ENCODE peak calls at places on chromosome 9, in seven cellular contexts. One of them, this sample, is unnamed.

GRCh38 chr9:113673726-113674125 is 202.4 kb upstream of the ZNF618 start:
- DNase-seq in IMR-90: peak; percentile 71
- DNase-seq in A549: no peak
- DNase-seq in lung: no peak
- DNase-seq in left ventricle myocardium inferior: no peak
- DNase-seq in astrocyte: peak; percentile 73
- DNase-seq in heart right ventricle: no peak
- DNase-seq in this sample: no peak

GRCh38 chr9:94973491-94973941 is 247.0 kb downstream of the AOPEP start:
- DNase-seq in IMR-90: peak; percentile 77
- DNase-seq in A549: no peak
- DNase-seq in lung: no peak
- DNase-seq in left ventricle myocardium inferior: no peak
- DNase-seq in astrocyte: peak; percentile 89
- DNase-seq in heart right ventricle: no peak
- DNase-seq in this sample: no peak

GRCh38 chr9:98171176-98171925 is 21.1 kb downstream of the CORO2A start:
- DNase-seq in IMR-90: no peak
- DNase-seq in A549: no peak
- DNase-seq in lung: no peak
- DNase-seq in left ventricle myocardium inferior: no peak
- DNase-seq in astrocyte: no peak
- DNase-seq in heart right ventricle: no peak
- DNase-seq in this sample: no peak

GRCh38 chr9:36855443-36856315 is 178.4 kb downstream of the PAX5 start:
- DNase-seq in IMR-90: no peak
- DNase-seq in A549: peak; percentile 92
- DNase-seq in lung: no peak
- DNase-seq in left ventricle myocardium inferior: no peak
- DNase-seq in astrocyte: no peak
- DNase-seq in heart right ventricle: no peak
- DNase-seq in this sample: no peak

GRCh38 chr9:82797539-82797938 is 265.4 kb downstream of the RASEF start:
- DNase-seq in IMR-90: no peak
- DNase-seq in A549: no peak
- DNase-seq in lung: no peak
- DNase-seq in left ventricle myocardium inferior: peak; percentile 57
- DNase-seq in astrocyte: no peak
- DNase-seq in heart right ventricle: peak; percentile 57
- DNase-seq in this sample: no peak

GRCh38 chr9:127886401-127886972 is 9.0 kb upstream of the AK1 start:
- DNase-seq in IMR-90: no peak
- DNase-seq in A549: no peak
- DNase-seq in lung: no peak
- DNase-seq in left ventricle myocardium inferior: no peak
- DNase-seq in astrocyte: no peak
- DNase-seq in heart right ventricle: no peak
- DNase-seq in this sample: peak; percentile 72

GRCh38 chr9:15524845-15525455 is 14.2 kb upstream of the PSIP1 start:
- DNase-seq in IMR-90: no peak
- DNase-seq in A549: no peak
- DNase-seq in lung: no peak
- DNase-seq in left ventricle myocardium inferior: no peak
- DNase-seq in astrocyte: no peak
- DNase-seq in heart right ventricle: no peak
- DNase-seq in this sample: no peak

GRCh38 chr9:137454145-137454505 is 5.0 kb downstream of the NSMF start:
- DNase-seq in IMR-90: no peak
- DNase-seq in A549: no peak
- DNase-seq in lung: peak; percentile 70
- DNase-seq in left ventricle myocardium inferior: peak; percentile 61
- DNase-seq in astrocyte: no peak
- DNase-seq in heart right ventricle: peak; percentile 70
- DNase-seq in this sample: no peak

GRCh38 chr9:114884787-114885452 is 45.5 kb downstream of the TNFSF8 start:
- DNase-seq in IMR-90: peak; percentile 22
- DNase-seq in A549: peak; percentile 44
- DNase-seq in lung: peak; percentile 86
- DNase-seq in left ventricle myocardium inferior: no peak
- DNase-seq in astrocyte: no peak
- DNase-seq in heart right ventricle: no peak
- DNase-seq in this sample: no peak

GRCh38 chr9:16180546-16180945 is 627.7 kb downstream of the CCDC171 start:
- DNase-seq in IMR-90: peak; percentile 51
- DNase-seq in A549: no peak
- DNase-seq in lung: no peak
- DNase-seq in left ventricle myocardium inferior: no peak
- DNase-seq in astrocyte: peak; percentile 73
- DNase-seq in heart right ventricle: no peak
- DNase-seq in this sample: no peak

GRCh38 chr9:136312436-136312835 is 8.5 kb upstream of the CCDC187 start:
- DNase-seq in IMR-90: peak; percentile 58
- DNase-seq in A549: peak; percentile 74
- DNase-seq in lung: no peak
- DNase-seq in left ventricle myocardium inferior: no peak
- DNase-seq in astrocyte: no peak
- DNase-seq in heart right ventricle: peak; percentile 56
- DNase-seq in this sample: no peak

GRCh38 chr9:97980918-97981827 is 2.0 kb upstream of the ANP32B start:
- DNase-seq in IMR-90: no peak
- DNase-seq in A549: no peak
- DNase-seq in lung: no peak
- DNase-seq in left ventricle myocardium inferior: peak; percentile 55
- DNase-seq in astrocyte: no peak
- DNase-seq in heart right ventricle: peak; percentile 45
- DNase-seq in this sample: no peak

GRCh38 chr9:136972335-136972734 is 5.0 kb upstream of the PTGDS start:
- DNase-seq in IMR-90: no peak
- DNase-seq in A549: no peak
- DNase-seq in lung: no peak
- DNase-seq in left ventricle myocardium inferior: no peak
- DNase-seq in astrocyte: no peak
- DNase-seq in heart right ventricle: no peak
- DNase-seq in this sample: no peak

GRCh38 chr9:78031826-78032598 is 401 bp upstream of the GNAQ start:
- DNase-seq in IMR-90: peak; percentile 91
- DNase-seq in A549: peak; percentile 72
- DNase-seq in lung: peak; percentile 95
- DNase-seq in left ventricle myocardium inferior: peak; percentile 92
- DNase-seq in astrocyte: peak; percentile 95
- DNase-seq in heart right ventricle: peak; percentile 90
- DNase-seq in this sample: peak; percentile 93

GRCh38 chr9:95533996-95534680 is 17.4 kb upstream of the PTCH1 start:
- DNase-seq in IMR-90: no peak
- DNase-seq in A549: no peak
- DNase-seq in lung: no peak
- DNase-seq in left ventricle myocardium inferior: no peak
- DNase-seq in astrocyte: no peak
- DNase-seq in heart right ventricle: no peak
- DNase-seq in this sample: no peak

GRCh38 chr9:33241298-33241697 is 1.3 kb downstream of the SPINK4 start:
- DNase-seq in IMR-90: no peak
- DNase-seq in A549: no peak
- DNase-seq in lung: no peak
- DNase-seq in left ventricle myocardium inferior: no peak
- DNase-seq in astrocyte: no peak
- DNase-seq in heart right ventricle: no peak
- DNase-seq in this sample: no peak

GRCh38 chr9:76618762-76619161 is 145.5 kb upstream of the PCA3 start:
- DNase-seq in IMR-90: peak; percentile 38
- DNase-seq in A549: no peak
- DNase-seq in lung: no peak
- DNase-seq in left ventricle myocardium inferior: no peak
- DNase-seq in astrocyte: peak; percentile 49
- DNase-seq in heart right ventricle: no peak
- DNase-seq in this sample: no peak

GRCh38 chr9:96139592-96140251 is 162.3 kb downstream of the HSD17B3 start:
- DNase-seq in IMR-90: peak; percentile 95
- DNase-seq in A549: no peak
- DNase-seq in lung: peak; percentile 49
- DNase-seq in left ventricle myocardium inferior: no peak
- DNase-seq in astrocyte: peak; percentile 84
- DNase-seq in heart right ventricle: no peak
- DNase-seq in this sample: peak; percentile 85

GRCh38 chr9:112819635-112820496 is 69.3 kb downstream of the SNX30 start:
- DNase-seq in IMR-90: peak; percentile 85
- DNase-seq in A549: peak; percentile 47
- DNase-seq in lung: no peak
- DNase-seq in left ventricle myocardium inferior: peak; percentile 39
- DNase-seq in astrocyte: peak; percentile 74
- DNase-seq in heart right ventricle: peak; percentile 38
- DNase-seq in this sample: no peak

GRCh38 chr9:130957451-130958203 is 18.6 kb upstream of the FIBCD1 start:
- DNase-seq in IMR-90: no peak
- DNase-seq in A549: no peak
- DNase-seq in lung: no peak
- DNase-seq in left ventricle myocardium inferior: no peak
- DNase-seq in astrocyte: no peak
- DNase-seq in heart right ventricle: no peak
- DNase-seq in this sample: no peak

GRCh38 chr9:132977626-132978450 is 656 bp upstream of the GFI1B start:
- DNase-seq in IMR-90: peak; percentile 31
- DNase-seq in A549: peak; percentile 83
- DNase-seq in lung: peak; percentile 57
- DNase-seq in left ventricle myocardium inferior: peak; percentile 48
- DNase-seq in astrocyte: no peak
- DNase-seq in heart right ventricle: peak; percentile 60
- DNase-seq in this sample: no peak

GRCh38 chr9:95268681-95269080 is 48.8 kb downstream of the FANCC start:
- DNase-seq in IMR-90: peak; percentile 41
- DNase-seq in A549: peak; percentile 21
- DNase-seq in lung: no peak
- DNase-seq in left ventricle myocardium inferior: no peak
- DNase-seq in astrocyte: no peak
- DNase-seq in heart right ventricle: no peak
- DNase-seq in this sample: no peak

GRCh38 chr9:1005043-1005667 is 28.7 kb downstream of the DMRT3 start:
- DNase-seq in IMR-90: peak; percentile 47
- DNase-seq in A549: peak; percentile 25
- DNase-seq in lung: no peak
- DNase-seq in left ventricle myocardium inferior: no peak
- DNase-seq in astrocyte: peak; percentile 21
- DNase-seq in heart right ventricle: no peak
- DNase-seq in this sample: no peak

GRCh38 chr9:33388110-33388994 is 14.0 kb downstream of the AQP7 start:
- DNase-seq in IMR-90: no peak
- DNase-seq in A549: no peak
- DNase-seq in lung: no peak
- DNase-seq in left ventricle myocardium inferior: no peak
- DNase-seq in astrocyte: no peak
- DNase-seq in heart right ventricle: no peak
- DNase-seq in this sample: no peak

GRCh38 chr9:19286634-19287188 is 56.2 kb downstream of the DENND4C start:
- DNase-seq in IMR-90: peak; percentile 16
- DNase-seq in A549: peak; percentile 36
- DNase-seq in lung: no peak
- DNase-seq in left ventricle myocardium inferior: no peak
- DNase-seq in astrocyte: peak; percentile 12
- DNase-seq in heart right ventricle: no peak
- DNase-seq in this sample: no peak

GRCh38 chr9:126965077-126965476 is 50.5 kb downstream of the RALGPS1 start:
- DNase-seq in IMR-90: no peak
- DNase-seq in A549: no peak
- DNase-seq in lung: no peak
- DNase-seq in left ventricle myocardium inferior: no peak
- DNase-seq in astrocyte: no peak
- DNase-seq in heart right ventricle: no peak
- DNase-seq in this sample: no peak

GRCh38 chr9:78213696-78214095 is 22.2 kb upstream of the CEP78 start:
- DNase-seq in IMR-90: no peak
- DNase-seq in A549: no peak
- DNase-seq in lung: no peak
- DNase-seq in left ventricle myocardium inferior: no peak
- DNase-seq in astrocyte: peak; percentile 49
- DNase-seq in heart right ventricle: no peak
- DNase-seq in this sample: no peak

GRCh38 chr9:108786322-108786721 is 69.5 kb downstream of the ACTL7B start:
- DNase-seq in IMR-90: no peak
- DNase-seq in A549: no peak
- DNase-seq in lung: no peak
- DNase-seq in left ventricle myocardium inferior: no peak
- DNase-seq in astrocyte: no peak
- DNase-seq in heart right ventricle: no peak
- DNase-seq in this sample: no peak

GRCh38 chr9:128098017-128098935 is 29.3 kb downstream of the PTGES2 start:
- DNase-seq in IMR-90: peak; percentile 98
- DNase-seq in A549: peak; percentile 92
- DNase-seq in lung: peak; percentile 95
- DNase-seq in left ventricle myocardium inferior: peak; percentile 90
- DNase-seq in astrocyte: peak; percentile 98
- DNase-seq in heart right ventricle: peak; percentile 82
- DNase-seq in this sample: peak; percentile 97

GRCh38 chr9:123061216-123061615 is 27.7 kb downstream of the GPR21 start:
- DNase-seq in IMR-90: no peak
- DNase-seq in A549: no peak
- DNase-seq in lung: no peak
- DNase-seq in left ventricle myocardium inferior: no peak
- DNase-seq in astrocyte: no peak
- DNase-seq in heart right ventricle: no peak
- DNase-seq in this sample: no peak

GRCh38 chr9:14298607-14299022 is 15.3 kb downstream of the NFIB start:
- DNase-seq in IMR-90: no peak
- DNase-seq in A549: no peak
- DNase-seq in lung: no peak
- DNase-seq in left ventricle myocardium inferior: no peak
- DNase-seq in astrocyte: no peak
- DNase-seq in heart right ventricle: no peak
- DNase-seq in this sample: no peak
- H3K4me3 ChIP-seq in IMR-90: no peak overlapping the region
- H3K4me3 ChIP-seq in A549: no peak overlapping the region
- H3K4me3 ChIP-seq in lung: no peak overlapping the region
- H3K4me3 ChIP-seq in left ventricle myocardium inferior: peak overlapping the region; percentile 26
- H3K4me3 ChIP-seq in astrocyte: no peak overlapping the region
- H3K4me3 ChIP-seq in heart right ventricle: no peak overlapping the region
- H3K4me3 ChIP-seq in this sample: peak overlapping the region; percentile 20

GRCh38 chr9:134353539-134353938 is 27.3 kb downstream of the RXRA start:
- DNase-seq in IMR-90: no peak
- DNase-seq in A549: no peak
- DNase-seq in lung: no peak
- DNase-seq in left ventricle myocardium inferior: peak; percentile 59
- DNase-seq in astrocyte: no peak
- DNase-seq in heart right ventricle: peak; percentile 67
- DNase-seq in this sample: no peak
- H3K27ac ChIP-seq in IMR-90: no peak overlapping the region
- H3K27ac ChIP-seq in A549: no peak overlapping the region
- H3K27ac ChIP-seq in lung: no peak overlapping the region
- H3K27ac ChIP-seq in left ventricle myocardium inferior: peak overlapping the region; percentile 71
- H3K27ac ChIP-seq in astrocyte: no peak overlapping the region
- H3K27ac ChIP-seq in heart right ventricle: peak overlapping the region; percentile 63
- H3K27ac ChIP-seq in this sample: no peak overlapping the region

GRCh38 chr9:80605129-80605528 is 1033.4 kb downstream of the TLE4 start:
- DNase-seq in IMR-90: peak; percentile 66
- DNase-seq in A549: peak; percentile 1
- DNase-seq in lung: no peak
- DNase-seq in left ventricle myocardium inferior: no peak
- DNase-seq in astrocyte: peak; percentile 47
- DNase-seq in heart right ventricle: no peak
- DNase-seq in this sample: no peak
- TF ChIP-seq CTCF in IMR-90: peak; percentile 53
- TF ChIP-seq CTCF in A549: peak; percentile 42
- TF ChIP-seq CTCF in lung: no peak
- TF ChIP-seq CTCF in left ventricle myocardium inferior: peak; percentile 36
- TF ChIP-seq CTCF in astrocyte: peak; percentile 45
- TF ChIP-seq CTCF in heart right ventricle: no peak
- TF ChIP-seq CTCF in this sample: no peak

GRCh38 chr9:6632516-6633328 is 12.8 kb downstream of the GLDC start:
- DNase-seq in IMR-90: no peak
- DNase-seq in A549: no peak
- DNase-seq in lung: no peak
- DNase-seq in left ventricle myocardium inferior: no peak
- DNase-seq in astrocyte: no peak
- DNase-seq in heart right ventricle: no peak
- DNase-seq in this sample: no peak
- H3K4me3 ChIP-seq in IMR-90: no peak overlapping the region
- H3K4me3 ChIP-seq in A549: no peak overlapping the region
- H3K4me3 ChIP-seq in lung: no peak overlapping the region
- H3K4me3 ChIP-seq in left ventricle myocardium inferior: no peak overlapping the region
- H3K4me3 ChIP-seq in astrocyte: no peak overlapping the region
- H3K4me3 ChIP-seq in heart right ventricle: no peak overlapping the region
- H3K4me3 ChIP-seq in this sample: no peak overlapping the region

This sample was measured in coronary artery.